ENCODE peak calls at places on chromosomes 12 and 14, in six cellular contexts. One of them, this sample, is unnamed.

GRCh38 chr14:49659526-49660455 is 24.7 kb upstream of the DNAAF2 start:
- ATAC-seq in lower lobe of right lung: no peak
- ATAC-seq in activated naive CD8-positive, alpha-beta T cell treated with anti-CD3 and anti-CD28 coated beads, Interleukin-2, amount 50 U/mL, for 24 hours: no peak
- ATAC-seq in thoracic aorta: no peak
- ATAC-seq in stimulated activated naive B cell treated with anti-CD40 and anti-IgM and Interleukin-4, amounts not matched to agents 10 μg/mL and 1 μg/mL and 100 μg/mL, for 72 hours: no peak
- ATAC-seq in HCT116: no peak
- ATAC-seq in this sample: no peak

GRCh38 chr14:35766700-35767082 is 42.4 kb downstream of the RALGAPA1 start:
- ATAC-seq in stimulated activated naive B cell treated with anti-CD40 and anti-IgM and Interleukin-4, amounts not matched to agents 10 μg/mL and 1 μg/mL and 100 μg/mL, for 72 hours: no peak
- ATAC-seq in activated naive CD8-positive, alpha-beta T cell treated with anti-CD3 and anti-CD28 coated beads, Interleukin-2, amount 50 U/mL, for 24 hours: peak
- ATAC-seq in HCT116: no peak
- ATAC-seq in lower lobe of right lung: no peak
- ATAC-seq in thoracic aorta: no peak
- ATAC-seq in this sample: no peak

GRCh38 chr12:75816892-75817291 is 214.7 kb downstream of the PHLDA1 start:
- ATAC-seq in HCT116: peak
- ATAC-seq in lower lobe of right lung: no peak
- ATAC-seq in stimulated activated naive B cell treated with anti-CD40 and anti-IgM and Interleukin-4, amounts not matched to agents 10 μg/mL and 1 μg/mL and 100 μg/mL, for 72 hours: no peak
- ATAC-seq in activated naive CD8-positive, alpha-beta T cell treated with anti-CD3 and anti-CD28 coated beads, Interleukin-2, amount 50 U/mL, for 24 hours: peak
- ATAC-seq in thoracic aorta: no peak
- ATAC-seq in this sample: no peak

GRCh38 chr12:50221228-50222008 is 54.2 kb upstream of the CERS5 start:
- ATAC-seq in lower lobe of right lung: peak
- ATAC-seq in stimulated activated naive B cell treated with anti-CD40 and anti-IgM and Interleukin-4, amounts not matched to agents 10 μg/mL and 1 μg/mL and 100 μg/mL, for 72 hours: peak
- ATAC-seq in thoracic aorta: no peak
- ATAC-seq in activated naive CD8-positive, alpha-beta T cell treated with anti-CD3 and anti-CD28 coated beads, Interleukin-2, amount 50 U/mL, for 24 hours: no peak
- ATAC-seq in HCT116: no peak
- ATAC-seq in this sample: peak

GRCh38 chr12:108666326-108666995 is 32.8 kb upstream of the SELPLG start:
- ATAC-seq in HCT116: no peak
- ATAC-seq in stimulated activated naive B cell treated with anti-CD40 and anti-IgM and Interleukin-4, amounts not matched to agents 10 μg/mL and 1 μg/mL and 100 μg/mL, for 72 hours: no peak
- ATAC-seq in thoracic aorta: no peak
- ATAC-seq in activated naive CD8-positive, alpha-beta T cell treated with anti-CD3 and anti-CD28 coated beads, Interleukin-2, amount 50 U/mL, for 24 hours: no peak
- ATAC-seq in lower lobe of right lung: peak
- ATAC-seq in this sample: no peak

GRCh38 chr12:5627053-5627630 is 195.2 kb downstream of the NTF3 start:
- ATAC-seq in HCT116: no peak
- ATAC-seq in lower lobe of right lung: no peak
- ATAC-seq in activated naive CD8-positive, alpha-beta T cell treated with anti-CD3 and anti-CD28 coated beads, Interleukin-2, amount 50 U/mL, for 24 hours: no peak
- ATAC-seq in thoracic aorta: no peak
- ATAC-seq in stimulated activated naive B cell treated with anti-CD40 and anti-IgM and Interleukin-4, amounts not matched to agents 10 μg/mL and 1 μg/mL and 100 μg/mL, for 72 hours: no peak
- ATAC-seq in this sample: no peak

GRCh38 chr14:83289390-83289789 is 1755.7 kb upstream of the SEL1L start:
- ATAC-seq in thoracic aorta: no peak
- ATAC-seq in stimulated activated naive B cell treated with anti-CD40 and anti-IgM and Interleukin-4, amounts not matched to agents 10 μg/mL and 1 μg/mL and 100 μg/mL, for 72 hours: no peak
- ATAC-seq in lower lobe of right lung: no peak
- ATAC-seq in HCT116: no peak
- ATAC-seq in activated naive CD8-positive, alpha-beta T cell treated with anti-CD3 and anti-CD28 coated beads, Interleukin-2, amount 50 U/mL, for 24 hours: no peak
- ATAC-seq in this sample: no peak

GRCh38 chr12:6292606-6293005 is 17.9 kb upstream of the PLEKHG6 start:
- ATAC-seq in activated naive CD8-positive, alpha-beta T cell treated with anti-CD3 and anti-CD28 coated beads, Interleukin-2, amount 50 U/mL, for 24 hours: no peak
- ATAC-seq in HCT116: no peak
- ATAC-seq in lower lobe of right lung: no peak
- ATAC-seq in thoracic aorta: no peak
- ATAC-seq in stimulated activated naive B cell treated with anti-CD40 and anti-IgM and Interleukin-4, amounts not matched to agents 10 μg/mL and 1 μg/mL and 100 μg/mL, for 72 hours: no peak
- ATAC-seq in this sample: peak